ENCODE peak calls at places on chromosomes 6 and 20, in six cellular contexts. One of them, this sample, is unnamed.
A peak's percentile ranks its signal among the peaks of the same experiment; 100 is the strongest.

GRCh38 chr6:166911248-166911677 is 45.1 kb downstream of the RNASET2 start:
- DNase-seq in stimulated activated CD8-positive, alpha-beta memory T cell treated with anti-CD3 and anti-CD28 coated beads, Interleukin-7, amount 100 ng/mL, for 24 hours: no peak
- DNase-seq in naive thymus-derived CD8-positive, alpha-beta T cell: no peak
- DNase-seq in EH: no peak
- DNase-seq in D341Med: no peak
- DNase-seq in NCI-H146: no peak
- DNase-seq in this sample: no peak

GRCh38 chr6:5517781-5518180 is 256.5 kb downstream of the FARS2 start:
- DNase-seq in EH: no peak
- DNase-seq in D341Med: no peak
- DNase-seq in naive thymus-derived CD8-positive, alpha-beta T cell: peak; percentile 16
- DNase-seq in NCI-H146: no peak
- DNase-seq in stimulated activated CD8-positive, alpha-beta memory T cell treated with anti-CD3 and anti-CD28 coated beads, Interleukin-7, amount 100 ng/mL, for 24 hours: no peak
- DNase-seq in this sample: no peak

GRCh38 chr6:16759646-16760535 is 1.4 kb downstream of the ATXN1 start:
- DNase-seq in EH: peak; percentile 90
- DNase-seq in stimulated activated CD8-positive, alpha-beta memory T cell treated with anti-CD3 and anti-CD28 coated beads, Interleukin-7, amount 100 ng/mL, for 24 hours: peak; percentile 49
- DNase-seq in naive thymus-derived CD8-positive, alpha-beta T cell: peak; percentile 69
- DNase-seq in D341Med: peak; percentile 81
- DNase-seq in NCI-H146: peak; percentile 72
- DNase-seq in this sample: peak; percentile 79

GRCh38 chr20:13784271-13784892 is 337 bp downstream of the ESF1 start:
- DNase-seq in EH: no peak
- DNase-seq in D341Med: peak; percentile 47
- DNase-seq in NCI-H146: no peak
- DNase-seq in stimulated activated CD8-positive, alpha-beta memory T cell treated with anti-CD3 and anti-CD28 coated beads, Interleukin-7, amount 100 ng/mL, for 24 hours: no peak
- DNase-seq in naive thymus-derived CD8-positive, alpha-beta T cell: no peak
- DNase-seq in this sample: no peak

GRCh38 chr6:54698974-54699373 is 147.6 kb upstream of the FAM83B start:
- DNase-seq in stimulated activated CD8-positive, alpha-beta memory T cell treated with anti-CD3 and anti-CD28 coated beads, Interleukin-7, amount 100 ng/mL, for 24 hours: no peak
- DNase-seq in naive thymus-derived CD8-positive, alpha-beta T cell: no peak
- DNase-seq in NCI-H146: no peak
- DNase-seq in EH: no peak
- DNase-seq in D341Med: no peak
- DNase-seq in this sample: no peak

GRCh38 chr6:26457407-26457795 is 354 bp upstream of the BTN2A1 start:
- DNase-seq in D341Med: peak; percentile 47
- DNase-seq in EH: no peak
- DNase-seq in NCI-H146: peak; percentile 40
- DNase-seq in naive thymus-derived CD8-positive, alpha-beta T cell: no peak
- DNase-seq in stimulated activated CD8-positive, alpha-beta memory T cell treated with anti-CD3 and anti-CD28 coated beads, Interleukin-7, amount 100 ng/mL, for 24 hours: no peak
- DNase-seq in this sample: no peak

GRCh38 chr20:57698191-57698866 is 11.5 kb downstream of the PMEPA1 start:
- DNase-seq in NCI-H146: no peak
- DNase-seq in naive thymus-derived CD8-positive, alpha-beta T cell: no peak
- DNase-seq in D341Med: no peak
- DNase-seq in stimulated activated CD8-positive, alpha-beta memory T cell treated with anti-CD3 and anti-CD28 coated beads, Interleukin-7, amount 100 ng/mL, for 24 hours: peak; percentile 45
- DNase-seq in EH: peak; percentile 99
- DNase-seq in this sample: no peak

GRCh38 chr6:137590684-137591083 is 96.5 kb upstream of the OLIG3 start:
- DNase-seq in naive thymus-derived CD8-positive, alpha-beta T cell: no peak
- DNase-seq in EH: no peak
- DNase-seq in NCI-H146: no peak
- DNase-seq in stimulated activated CD8-positive, alpha-beta memory T cell treated with anti-CD3 and anti-CD28 coated beads, Interleukin-7, amount 100 ng/mL, for 24 hours: no peak
- DNase-seq in D341Med: no peak
- DNase-seq in this sample: no peak

GRCh38 chr6:112017169-112017568 is 36.7 kb upstream of the CCN6 start:
- DNase-seq in stimulated activated CD8-positive, alpha-beta memory T cell treated with anti-CD3 and anti-CD28 coated beads, Interleukin-7, amount 100 ng/mL, for 24 hours: no peak
- DNase-seq in D341Med: no peak
- DNase-seq in EH: no peak
- DNase-seq in naive thymus-derived CD8-positive, alpha-beta T cell: no peak
- DNase-seq in NCI-H146: no peak
- DNase-seq in this sample: no peak

GRCh38 chr6:10633216-10633615 is 61.2 kb downstream of the C6orf52 start:
- DNase-seq in naive thymus-derived CD8-positive, alpha-beta T cell: no peak
- DNase-seq in EH: peak; percentile 53
- DNase-seq in NCI-H146: no peak
- DNase-seq in stimulated activated CD8-positive, alpha-beta memory T cell treated with anti-CD3 and anti-CD28 coated beads, Interleukin-7, amount 100 ng/mL, for 24 hours: no peak
- DNase-seq in D341Med: no peak
- DNase-seq in this sample: peak; percentile 78

GRCh38 chr20:64279826-64280459 is 24.4 kb downstream of the PCMTD2 start:
- DNase-seq in EH: no peak
- DNase-seq in NCI-H146: no peak
- DNase-seq in naive thymus-derived CD8-positive, alpha-beta T cell: no peak
- DNase-seq in stimulated activated CD8-positive, alpha-beta memory T cell treated with anti-CD3 and anti-CD28 coated beads, Interleukin-7, amount 100 ng/mL, for 24 hours: no peak
- DNase-seq in D341Med: no peak
- DNase-seq in this sample: no peak

GRCh38 chr20:539848-540247 is 3.7 kb downstream of the CSNK2A1 start:
- DNase-seq in NCI-H146: no peak
- DNase-seq in EH: peak; percentile 74
- DNase-seq in D341Med: no peak
- DNase-seq in stimulated activated CD8-positive, alpha-beta memory T cell treated with anti-CD3 and anti-CD28 coated beads, Interleukin-7, amount 100 ng/mL, for 24 hours: no peak
- DNase-seq in naive thymus-derived CD8-positive, alpha-beta T cell: no peak
- DNase-seq in this sample: no peak

GRCh38 chr6:151008425-151008824 is 142.9 kb downstream of the MTHFD1L start:
- DNase-seq in stimulated activated CD8-positive, alpha-beta memory T cell treated with anti-CD3 and anti-CD28 coated beads, Interleukin-7, amount 100 ng/mL, for 24 hours: no peak
- DNase-seq in EH: no peak
- DNase-seq in D341Med: no peak
- DNase-seq in NCI-H146: no peak
- DNase-seq in naive thymus-derived CD8-positive, alpha-beta T cell: no peak
- DNase-seq in this sample: no peak

GRCh38 chr6:45714795-45715507 is 300.7 kb downstream of the CLIC5 start:
- DNase-seq in stimulated activated CD8-positive, alpha-beta memory T cell treated with anti-CD3 and anti-CD28 coated beads, Interleukin-7, amount 100 ng/mL, for 24 hours: no peak
- DNase-seq in NCI-H146: peak; percentile 2
- DNase-seq in EH: peak; percentile 89
- DNase-seq in D341Med: peak; percentile 76
- DNase-seq in naive thymus-derived CD8-positive, alpha-beta T cell: peak; percentile 76
- DNase-seq in this sample: no peak

GRCh38 chr6:102015431-102015830 is 621.9 kb downstream of the GRIK2 start:
- DNase-seq in naive thymus-derived CD8-positive, alpha-beta T cell: no peak
- DNase-seq in NCI-H146: no peak
- DNase-seq in EH: no peak
- DNase-seq in stimulated activated CD8-positive, alpha-beta memory T cell treated with anti-CD3 and anti-CD28 coated beads, Interleukin-7, amount 100 ng/mL, for 24 hours: no peak
- DNase-seq in D341Med: no peak
- DNase-seq in this sample: peak; percentile 34

GRCh38 chr6:43450699-43451131 is 4.6 kb downstream of the DLK2 start:
- DNase-seq in EH: no peak
- DNase-seq in NCI-H146: no peak
- DNase-seq in stimulated activated CD8-positive, alpha-beta memory T cell treated with anti-CD3 and anti-CD28 coated beads, Interleukin-7, amount 100 ng/mL, for 24 hours: no peak
- DNase-seq in naive thymus-derived CD8-positive, alpha-beta T cell: no peak
- DNase-seq in D341Med: no peak
- DNase-seq in this sample: no peak

GRCh38 chr6:132491303-132491702 is 21.6 kb downstream of the STX7 start:
- DNase-seq in naive thymus-derived CD8-positive, alpha-beta T cell: no peak
- DNase-seq in stimulated activated CD8-positive, alpha-beta memory T cell treated with anti-CD3 and anti-CD28 coated beads, Interleukin-7, amount 100 ng/mL, for 24 hours: no peak
- DNase-seq in NCI-H146: no peak
- DNase-seq in EH: peak; percentile 63
- DNase-seq in D341Med: no peak
- DNase-seq in this sample: peak; percentile 44

GRCh38 chr6:27687154-27688013 is 214.5 kb upstream of the ZNF184 start:
- DNase-seq in naive thymus-derived CD8-positive, alpha-beta T cell: peak; percentile 69
- DNase-seq in EH: peak; percentile 77
- DNase-seq in NCI-H146: peak; percentile 88
- DNase-seq in stimulated activated CD8-positive, alpha-beta memory T cell treated with anti-CD3 and anti-CD28 coated beads, Interleukin-7, amount 100 ng/mL, for 24 hours: peak; percentile 53
- DNase-seq in D341Med: peak; percentile 84
- DNase-seq in this sample: peak; percentile 73

GRCh38 chr20:13325033-13325432 is 104.0 kb downstream of the ISM1 start:
- DNase-seq in naive thymus-derived CD8-positive, alpha-beta T cell: no peak
- DNase-seq in EH: peak; percentile 65
- DNase-seq in stimulated activated CD8-positive, alpha-beta memory T cell treated with anti-CD3 and anti-CD28 coated beads, Interleukin-7, amount 100 ng/mL, for 24 hours: no peak
- DNase-seq in NCI-H146: peak; percentile 30
- DNase-seq in D341Med: peak; percentile 63
- DNase-seq in this sample: no peak

GRCh38 chr20:44733341-44734069 is 12.2 kb upstream of the KCNK15 start:
- DNase-seq in D341Med: peak; percentile 82
- DNase-seq in EH: peak; percentile 80
- DNase-seq in naive thymus-derived CD8-positive, alpha-beta T cell: peak; percentile 70
- DNase-seq in stimulated activated CD8-positive, alpha-beta memory T cell treated with anti-CD3 and anti-CD28 coated beads, Interleukin-7, amount 100 ng/mL, for 24 hours: no peak
- DNase-seq in NCI-H146: peak; percentile 45
- DNase-seq in this sample: no peak

GRCh38 chr6:130033999-130034814 is 15.8 kb downstream of the L3MBTL3 start:
- DNase-seq in naive thymus-derived CD8-positive, alpha-beta T cell: no peak
- DNase-seq in stimulated activated CD8-positive, alpha-beta memory T cell treated with anti-CD3 and anti-CD28 coated beads, Interleukin-7, amount 100 ng/mL, for 24 hours: no peak
- DNase-seq in EH: peak; percentile 88
- DNase-seq in NCI-H146: no peak
- DNase-seq in D341Med: no peak
- DNase-seq in this sample: no peak

GRCh38 chr6:133893324-133893692 is 4.4 kb downstream of the TCF21 start:
- DNase-seq in naive thymus-derived CD8-positive, alpha-beta T cell: no peak
- DNase-seq in D341Med: no peak
- DNase-seq in NCI-H146: no peak
- DNase-seq in stimulated activated CD8-positive, alpha-beta memory T cell treated with anti-CD3 and anti-CD28 coated beads, Interleukin-7, amount 100 ng/mL, for 24 hours: no peak
- DNase-seq in EH: no peak
- DNase-seq in this sample: no peak

GRCh38 chr6:113645576-113645970 is 211.6 kb upstream of the MARCKS start:
- DNase-seq in stimulated activated CD8-positive, alpha-beta memory T cell treated with anti-CD3 and anti-CD28 coated beads, Interleukin-7, amount 100 ng/mL, for 24 hours: no peak
- DNase-seq in EH: peak; percentile 99
- DNase-seq in NCI-H146: no peak
- DNase-seq in D341Med: no peak
- DNase-seq in naive thymus-derived CD8-positive, alpha-beta T cell: no peak
- DNase-seq in this sample: no peak

GRCh38 chr20:23446505-23446904 is 6.2 kb downstream of the CST11 start:
- DNase-seq in stimulated activated CD8-positive, alpha-beta memory T cell treated with anti-CD3 and anti-CD28 coated beads, Interleukin-7, amount 100 ng/mL, for 24 hours: no peak
- DNase-seq in EH: peak; percentile 37
- DNase-seq in naive thymus-derived CD8-positive, alpha-beta T cell: no peak
- DNase-seq in NCI-H146: peak; percentile 85
- DNase-seq in D341Med: peak; percentile 66
- DNase-seq in this sample: no peak

GRCh38 chr20:1431158-1431557 is 35.5 kb downstream of the NSFL1C start:
- DNase-seq in NCI-H146: peak; percentile 48
- DNase-seq in D341Med: no peak
- DNase-seq in EH: no peak
- DNase-seq in naive thymus-derived CD8-positive, alpha-beta T cell: no peak
- DNase-seq in stimulated activated CD8-positive, alpha-beta memory T cell treated with anti-CD3 and anti-CD28 coated beads, Interleukin-7, amount 100 ng/mL, for 24 hours: no peak
- DNase-seq in this sample: no peak

GRCh38 chr6:102732908-102733307 is 1339.4 kb downstream of the GRIK2 start:
- DNase-seq in EH: peak; percentile 49
- DNase-seq in NCI-H146: no peak
- DNase-seq in stimulated activated CD8-positive, alpha-beta memory T cell treated with anti-CD3 and anti-CD28 coated beads, Interleukin-7, amount 100 ng/mL, for 24 hours: no peak
- DNase-seq in naive thymus-derived CD8-positive, alpha-beta T cell: no peak
- DNase-seq in D341Med: no peak
- DNase-seq in this sample: no peak

GRCh38 chr20:20894753-20895152 is 182.3 kb upstream of the RALGAPA2 start:
- DNase-seq in EH: no peak
- DNase-seq in D341Med: no peak
- DNase-seq in stimulated activated CD8-positive, alpha-beta memory T cell treated with anti-CD3 and anti-CD28 coated beads, Interleukin-7, amount 100 ng/mL, for 24 hours: no peak
- DNase-seq in naive thymus-derived CD8-positive, alpha-beta T cell: no peak
- DNase-seq in NCI-H146: peak; percentile 61
- DNase-seq in this sample: no peak

GRCh38 chr6:162344935-162345599 is 382.5 kb downstream of the PRKN start:
- DNase-seq in NCI-H146: no peak
- DNase-seq in D341Med: no peak
- DNase-seq in EH: no peak
- DNase-seq in naive thymus-derived CD8-positive, alpha-beta T cell: no peak
- DNase-seq in stimulated activated CD8-positive, alpha-beta memory T cell treated with anti-CD3 and anti-CD28 coated beads, Interleukin-7, amount 100 ng/mL, for 24 hours: no peak
- DNase-seq in this sample: no peak

GRCh38 chr6:15824851-15825250 is 162.0 kb upstream of the DTNBP1 start:
- DNase-seq in EH: no peak
- DNase-seq in NCI-H146: no peak
- DNase-seq in D341Med: no peak
- DNase-seq in naive thymus-derived CD8-positive, alpha-beta T cell: no peak
- DNase-seq in stimulated activated CD8-positive, alpha-beta memory T cell treated with anti-CD3 and anti-CD28 coated beads, Interleukin-7, amount 100 ng/mL, for 24 hours: no peak
- DNase-seq in this sample: no peak

GRCh38 chr6:74137910-74138309 is 441.9 kb downstream of the CD109 start:
- DNase-seq in stimulated activated CD8-positive, alpha-beta memory T cell treated with anti-CD3 and anti-CD28 coated beads, Interleukin-7, amount 100 ng/mL, for 24 hours: no peak
- DNase-seq in naive thymus-derived CD8-positive, alpha-beta T cell: no peak
- DNase-seq in D341Med: no peak
- DNase-seq in EH: peak; percentile 60
- DNase-seq in NCI-H146: no peak
- DNase-seq in this sample: no peak

GRCh38 chr20:23160536-23161243 is 74.6 kb upstream of the CD93 start:
- DNase-seq in EH: peak; percentile 28
- DNase-seq in NCI-H146: no peak
- DNase-seq in naive thymus-derived CD8-positive, alpha-beta T cell: no peak
- DNase-seq in D341Med: no peak
- DNase-seq in stimulated activated CD8-positive, alpha-beta memory T cell treated with anti-CD3 and anti-CD28 coated beads, Interleukin-7, amount 100 ng/mL, for 24 hours: no peak
- DNase-seq in this sample: no peak

GRCh38 chr6:15586528-15586927 is 76.3 kb downstream of the DTNBP1 start:
- DNase-seq in D341Med: no peak
- DNase-seq in EH: peak; percentile 18
- DNase-seq in stimulated activated CD8-positive, alpha-beta memory T cell treated with anti-CD3 and anti-CD28 coated beads, Interleukin-7, amount 100 ng/mL, for 24 hours: no peak
- DNase-seq in naive thymus-derived CD8-positive, alpha-beta T cell: no peak
- DNase-seq in NCI-H146: no peak
- DNase-seq in this sample: no peak

GRCh38 chr20:33851842-33852466 is 40.8 kb downstream of the CHMP4B start:
- DNase-seq in stimulated activated CD8-positive, alpha-beta memory T cell treated with anti-CD3 and anti-CD28 coated beads, Interleukin-7, amount 100 ng/mL, for 24 hours: no peak
- DNase-seq in D341Med: no peak
- DNase-seq in naive thymus-derived CD8-positive, alpha-beta T cell: no peak
- DNase-seq in NCI-H146: no peak
- DNase-seq in EH: no peak
- DNase-seq in this sample: no peak